ENCODE peak calls at places on chromosome 7, in six cellular contexts. Z is NCI-H345; E is posterior vena cava; B is NCI-H1092; D is CD4-positive, alpha-beta T cell; S is stimulated activated CD4-positive, alpha-beta T cell treated with anti-CD3 and anti-CD28 coated beads, Interleukin-4, amount 100 ng/mL, for 1 hour. N is an unnamed sample.
A peak's percentile ranks its signal among the peaks of the same experiment; 100 is the strongest.

GRCh38 chr7:101586078-101586941 is 42.8 kb downstream of the MYL10 start:
- DNase-seq in Z (no peak), E (peak; percentile 36), B (no peak), D (no peak), S (no peak), N (no peak)

GRCh38 chr7:70457477-70458194 is 674.3 kb upstream of the GALNT17 start:
- DNase-seq in Z (no peak), E (no peak), B (no peak), D (no peak), S (no peak), N (no peak)

GRCh38 chr7:99109108-99110051 is 34.5 kb downstream of the SMURF1 start:
- DNase-seq in Z (no peak), E (no peak), B (no peak), D (no peak), S (peak; percentile 6), N (no peak)

GRCh38 chr7:135389971-135390370 is 119.9 kb downstream of the CNOT4 start:
- DNase-seq in Z (no peak), E (no peak), B (no peak), D (no peak), S (no peak), N (no peak)

GRCh38 chr7:136275794-136276193 is 298.6 kb upstream of the MTPN start:
- DNase-seq in Z (no peak), E (no peak), B (no peak), D (no peak), S (no peak), N (no peak)

GRCh38 chr7:37945336-37945735 is 24.9 kb downstream of the EPDR1 start:
- DNase-seq in Z (no peak), E (no peak), B (no peak), D (no peak), S (no peak), N (no peak)

GRCh38 chr7:102046373-102047117 is 229.1 kb downstream of the CUX1 start:
- DNase-seq in Z (no peak), E (peak; percentile 67), B (no peak), D (no peak), S (no peak), N (no peak)

GRCh38 chr7:105278973-105279687 is 109.6 kb downstream of the SRPK2 start:
- DNase-seq in Z (no peak), E (no peak), B (no peak), D (no peak), S (no peak), N (no peak)

GRCh38 chr7:79282882-79283602 is 170.4 kb downstream of the MAGI2 start:
- DNase-seq in Z (no peak), E (no peak), B (no peak), D (no peak), S (no peak), N (peak; percentile 63)

GRCh38 chr7:489876-490275 is 29.8 kb downstream of the PDGFA start:
- DNase-seq in Z (peak; percentile 14), E (peak; percentile 43), B (no peak), D (no peak), S (no peak), N (no peak)

GRCh38 chr7:23234569-23235296 is 11.8 kb upstream of the GPNMB start:
- DNase-seq in Z (no peak), E (no peak), B (no peak), D (no peak), S (no peak), N (no peak)

GRCh38 chr7:1978656-1979590 is 253.8 kb downstream of the MAD1L1 start:
- DNase-seq in Z (no peak), E (peak; percentile 63), B (no peak), D (no peak), S (no peak), N (no peak)

GRCh38 chr7:130921391-130922180 is 187.6 kb upstream of the KLF14 start:
- DNase-seq in Z (no peak), E (peak; percentile 89), B (peak; percentile 65), D (no peak), S (no peak), N (peak; percentile 70)

GRCh38 chr7:78326870-78327269 is 528.3 kb downstream of the PHTF2 start:
- DNase-seq in Z (no peak), E (no peak), B (peak; percentile 75), D (no peak), S (no peak), N (no peak)

GRCh38 chr7:45117582-45117981 is 6.1 kb upstream of the TBRG4 start:
- DNase-seq in Z (no peak), E (no peak), B (no peak), D (no peak), S (no peak), N (no peak)

GRCh38 chr7:137681657-137682562 is 164.9 kb downstream of the DGKI start:
- DNase-seq in Z (no peak), E (no peak), B (no peak), D (no peak), S (no peak), N (peak; percentile 75)

GRCh38 chr7:90726623-90727022 is 130.5 kb downstream of the CDK14 start:
- DNase-seq in Z (peak; percentile 32), E (no peak), B (no peak), D (no peak), S (no peak), N (no peak)

GRCh38 chr7:37390149-37390548 is 58.5 kb downstream of the ELMO1 start:
- DNase-seq in Z (no peak), E (no peak), B (no peak), D (no peak), S (no peak), N (no peak)

GRCh38 chr7:22166928-22167327 is 190.0 kb downstream of the RAPGEF5 start:
- DNase-seq in Z (no peak), E (no peak), B (no peak), D (no peak), S (no peak), N (no peak)

GRCh38 chr7:123643495-123644428 is 11.9 kb upstream of the LMOD2 start:
- DNase-seq in Z (peak; percentile 90), E (no peak), B (peak; percentile 18), D (no peak), S (no peak), N (no peak)

GRCh38 chr7:100198266-100198665 is 20.5 kb downstream of the STAG3 start:
- DNase-seq in Z (no peak), E (no peak), B (no peak), D (no peak), S (no peak), N (no peak)

GRCh38 chr7:105719395-105719794 is 138.1 kb upstream of the EFCAB10 start:
- DNase-seq in Z (no peak), E (no peak), B (peak; percentile 9), D (no peak), S (no peak), N (no peak)

GRCh38 chr7:114930107-114930521 is 8.2 kb downstream of the MDFIC start:
- DNase-seq in Z (no peak), E (no peak), B (no peak), D (no peak), S (no peak), N (no peak)

GRCh38 chr7:5439572-5440496 is 16.2 kb upstream of the TNRC18 start:
- DNase-seq in Z (no peak), E (no peak), B (no peak), D (no peak), S (no peak), N (no peak)

GRCh38 chr7:45384499-45384898 is 189.7 kb upstream of the ADCY1 start:
- DNase-seq in Z (no peak), E (no peak), B (no peak), D (no peak), S (no peak), N (peak; percentile 51)

GRCh38 chr7:21898265-21898930 is 47.3 kb downstream of the CDCA7L start:
- DNase-seq in Z (no peak), E (no peak), B (no peak), D (no peak), S (no peak), N (no peak)

GRCh38 chr7:76358478-76359110 is at the start of gene YWHAG:
- DNase-seq in Z (peak; percentile 90), E (peak; percentile 97), B (peak; percentile 89), D (peak; percentile 84), S (peak; percentile 87), N (no peak)

GRCh38 chr7:138025215-138026186 is 23.6 kb upstream of the CREB3L2 start:
- DNase-seq in Z (no peak), E (no peak), B (no peak), D (no peak), S (no peak), N (no peak)

GRCh38 chr7:53340220-53340619 is 304.8 kb downstream of the POM121L12 start:
- DNase-seq in Z (no peak), E (no peak), B (no peak), D (no peak), S (no peak), N (no peak)

GRCh38 chr7:104538152-104538551 is 209.7 kb downstream of the LHFPL3 start:
- DNase-seq in Z (no peak), E (no peak), B (no peak), D (no peak), S (no peak), N (no peak)

GRCh38 chr7:88034083-88034695 is 100.1 kb downstream of the ADAM22 start:
- DNase-seq in Z (no peak), E (no peak), B (no peak), D (no peak), S (no peak), N (no peak)